ENCODE peak calls at places on chromosomes 6 and 20, in five cellular contexts. O is WTC11; L is heart left ventricle; P is effector memory CD8-positive, alpha-beta T cell; H is occipital lobe. U is an unnamed sample.

GRCh38 chr6:157983439-157984119 is 1.9 kb downstream of the SYNJ2 start:
- DNase-seq in O (no peak), L (no peak), P (no peak), H (no peak), U (no peak)

GRCh38 chr20:44405246-44405645 is 49.7 kb downstream of the HNF4A start:
- DNase-seq in O (no peak), L (peak), P (no peak), H (no peak), U (no peak)

GRCh38 chr6:170137176-170137891 is 153.5 kb downstream of the DLL1 start:
- DNase-seq in O (no peak), L (peak), P (no peak), H (no peak), U (no peak)

GRCh38 chr6:10033223-10033829 is 381.5 kb downstream of the TFAP2A start:
- DNase-seq in O (no peak), L (no peak), P (no peak), H (no peak), U (no peak)

GRCh38 chr6:2734517-2735076 is 16.1 kb downstream of the MYLK4 start:
- DNase-seq in O (peak), L (no peak), P (no peak), H (no peak), U (no peak)

GRCh38 chr20:24784607-24785006 is 164.5 kb upstream of the CST7 start:
- DNase-seq in O (no peak), L (no peak), P (no peak), H (no peak), U (no peak)

GRCh38 chr6:150408842-150409241 is 40.0 kb downstream of the IYD start:
- DNase-seq in O (no peak), L (no peak), P (no peak), H (no peak), U (no peak)

GRCh38 chr20:45366631-45367030 is 3.7 kb downstream of the SYS1 start:
- DNase-seq in O (no peak), L (no peak), P (no peak), H (no peak), U (no peak)